ENCODE peak calls at places on chromosome 9, in seven cellular contexts. D is H4, C is GM23248, V is left colon, S is A549, E is AG04450, N is hippocampal formation. X is an unnamed sample.

GRCh38 chr9:134326754-134327526 is 685 bp downstream of the RXRA start:
- DNase-seq in D (no peak), C (peak), V (peak), S (peak), E (no peak), N (no peak), X (no peak)

GRCh38 chr9:101764455-101764854 is 26.0 kb upstream of the GRIN3A start:
- DNase-seq in D (no peak), C (no peak), V (no peak), S (no peak), E (no peak), N (no peak), X (no peak)

GRCh38 chr9:78439866-78440830 is 143.2 kb downstream of the PSAT1 start:
- DNase-seq in D (no peak), C (no peak), V (no peak), S (no peak), E (no peak), N (peak), X (no peak)

GRCh38 chr9:76403352-76403751 is 9.1 kb upstream of the RFK start:
- DNase-seq in D (peak), C (peak), V (no peak), S (peak), E (peak), N (peak), X (peak)

GRCh38 chr9:26863074-26863473 is 29.5 kb downstream of the CAAP1 start:
- DNase-seq in D (peak), C (peak), V (no peak), S (peak), E (no peak), N (no peak), X (no peak)

GRCh38 chr9:36154213-36154952 is 14.8 kb upstream of the CCIN start:
- DNase-seq in D (no peak), C (peak), V (no peak), S (no peak), E (no peak), N (peak), X (no peak)

GRCh38 chr9:130124471-130124870 is 47.7 kb upstream of the NCS1 start:
- DNase-seq in D (no peak), C (no peak), V (no peak), S (no peak), E (no peak), N (no peak), X (no peak)

GRCh38 chr9:32399110-32399815 is 14.8 kb downstream of the ACO1 start:
- DNase-seq in D (no peak), C (no peak), V (no peak), S (no peak), E (no peak), N (no peak), X (no peak)

GRCh38 chr9:91867740-91868139 is 82.3 kb downstream of the ROR2 start:
- DNase-seq in D (no peak), C (peak), V (no peak), S (no peak), E (no peak), N (no peak), X (no peak)

GRCh38 chr9:74570879-74571512 is 73.9 kb downstream of the RORB start:
- DNase-seq in D (peak), C (peak), V (peak), S (peak), E (no peak), N (peak), X (peak)

GRCh38 chr9:34362614-34363013 is 14.1 kb downstream of the MYORG start:
- DNase-seq in D (no peak), C (no peak), V (no peak), S (no peak), E (no peak), N (no peak), X (no peak)

GRCh38 chr9:127980056-127980705 is 608 bp downstream of the EEIG1 start:
- DNase-seq in D (no peak), C (peak), V (peak), S (no peak), E (no peak), N (no peak), X (no peak)

GRCh38 chr9:26243722-26244121 is 565.5 kb upstream of the TUSC1 start:
- DNase-seq in D (no peak), C (peak), V (no peak), S (no peak), E (peak), N (no peak), X (no peak)

GRCh38 chr9:129889461-129889935 is 54.2 kb downstream of the USP20 start:
- DNase-seq in D (no peak), C (no peak), V (no peak), S (no peak), E (no peak), N (no peak), X (no peak)

X was measured in SW 1271.